ENCODE peak calls at places on chromosomes 6 and 20, in four cellular contexts. X is aorta, U is GM06990, I is hepatocyte. Z is an unnamed sample.

GRCh38 chr6:170266061-170266825 is 24.6 kb downstream of the DLL1 start:
- DNase-seq in X (no peak), U (no peak), I (no peak), Z (no peak)

GRCh38 chr20:1882026-1882425 is 13.2 kb upstream of the SIRPA start:
- DNase-seq in X (no peak), U (no peak), I (no peak), Z (no peak)

GRCh38 chr6:20688710-20689500 is 154.6 kb downstream of the CDKAL1 start:
- DNase-seq in X (no peak), U (no peak), I (no peak), Z (no peak)

GRCh38 chr20:59002874-59003399 is 4.1 kb downstream of the CTSZ start:
- DNase-seq in X (peak; percentile 75), U (no peak), I (no peak), Z (no peak)

GRCh38 chr6:133855599-133855972 is 33.3 kb upstream of the TCF21 start:
- DNase-seq in X (no peak), U (no peak), I (no peak), Z (no peak)

GRCh38 chr6:105892577-105893262 is 193.4 kb upstream of the PRDM1 start:
- DNase-seq in X (no peak), U (peak; percentile 20), I (peak; percentile 20), Z (no peak)

GRCh38 chr6:125818659-125819297 is 28.0 kb downstream of the NCOA7 start:
- DNase-seq in X (no peak), U (no peak), I (peak; percentile 21), Z (no peak)

GRCh38 chr6:63448229-63448628 is 124.1 kb upstream of the LOC128125822 start:
- DNase-seq in X (no peak), U (no peak), I (no peak), Z (no peak)

GRCh38 chr6:15374119-15374518 is 128.2 kb downstream of the JARID2 start:
- DNase-seq in X (no peak), U (no peak), I (no peak), Z (no peak)

GRCh38 chr6:98539669-98540207 is 294.6 kb upstream of the POU3F2 start:
- DNase-seq in X (no peak), U (no peak), I (no peak), Z (no peak)

GRCh38 chr6:2970753-2971419 is 481 bp downstream of the SERPINB6 start:
- DNase-seq in X (peak; percentile 94), U (no peak), I (peak; percentile 75), Z (peak; percentile 34)

GRCh38 chr6:138467901-138468300 is 31.4 kb downstream of the NHSL1 start:
- DNase-seq in X (no peak), U (no peak), I (no peak), Z (no peak)

GRCh38 chr6:138464085-138464484 is 35.2 kb downstream of the NHSL1 start:
- DNase-seq in X (no peak), U (no peak), I (no peak), Z (no peak)

GRCh38 chr6:138468320-138469015 is 30.8 kb downstream of the NHSL1 start:
- DNase-seq in X (no peak), U (no peak), I (no peak), Z (no peak)

GRCh38 chr6:138461647-138462046 is 37.6 kb downstream of the NHSL1 start:
- DNase-seq in X (no peak), U (no peak), I (no peak), Z (no peak)

GRCh38 chr6:138465007-138465645 is 34.2 kb downstream of the NHSL1 start:
- DNase-seq in X (no peak), U (no peak), I (peak; percentile 46), Z (no peak)
- H3K4me3 ChIP-seq in X (no peak overlapping the region), U (no peak overlapping the region), I (no peak overlapping the region), Z (no peak overlapping the region)

GRCh38 chr6:71405416-71405815 is 116.8 kb downstream of the OGFRL1 start:
- DNase-seq in X (no peak), U (no peak), I (no peak), Z (no peak)
- H3K4me3 ChIP-seq in X (no peak overlapping the region), U (no peak overlapping the region), I (no peak overlapping the region), Z (no peak overlapping the region)

GRCh38 chr6:76701610-76702009 is 629.1 kb upstream of the IMPG1 start:
- DNase-seq in X (no peak), U (no peak), I (no peak), Z (no peak)
- H3K4me3 ChIP-seq in X (no peak overlapping the region), U (no peak overlapping the region), I (no peak overlapping the region), Z (no peak overlapping the region)

GRCh38 chr6:40541556-40542174 is 45.5 kb downstream of the LRFN2 start:
- DNase-seq in X (peak; percentile 56), U (no peak), I (no peak), Z (no peak)
- H3K4me3 ChIP-seq in X (no peak overlapping the region), U (no peak overlapping the region), I (no peak overlapping the region), Z (no peak overlapping the region)

GRCh38 chr6:72386324-72386723 is 235.5 kb upstream of the KCNQ5 start:
- DNase-seq in X (no peak), U (no peak), I (no peak), Z (no peak)
- H3K4me3 ChIP-seq in X (no peak overlapping the region), U (no peak overlapping the region), I (no peak overlapping the region), Z (no peak overlapping the region)

DNA sequence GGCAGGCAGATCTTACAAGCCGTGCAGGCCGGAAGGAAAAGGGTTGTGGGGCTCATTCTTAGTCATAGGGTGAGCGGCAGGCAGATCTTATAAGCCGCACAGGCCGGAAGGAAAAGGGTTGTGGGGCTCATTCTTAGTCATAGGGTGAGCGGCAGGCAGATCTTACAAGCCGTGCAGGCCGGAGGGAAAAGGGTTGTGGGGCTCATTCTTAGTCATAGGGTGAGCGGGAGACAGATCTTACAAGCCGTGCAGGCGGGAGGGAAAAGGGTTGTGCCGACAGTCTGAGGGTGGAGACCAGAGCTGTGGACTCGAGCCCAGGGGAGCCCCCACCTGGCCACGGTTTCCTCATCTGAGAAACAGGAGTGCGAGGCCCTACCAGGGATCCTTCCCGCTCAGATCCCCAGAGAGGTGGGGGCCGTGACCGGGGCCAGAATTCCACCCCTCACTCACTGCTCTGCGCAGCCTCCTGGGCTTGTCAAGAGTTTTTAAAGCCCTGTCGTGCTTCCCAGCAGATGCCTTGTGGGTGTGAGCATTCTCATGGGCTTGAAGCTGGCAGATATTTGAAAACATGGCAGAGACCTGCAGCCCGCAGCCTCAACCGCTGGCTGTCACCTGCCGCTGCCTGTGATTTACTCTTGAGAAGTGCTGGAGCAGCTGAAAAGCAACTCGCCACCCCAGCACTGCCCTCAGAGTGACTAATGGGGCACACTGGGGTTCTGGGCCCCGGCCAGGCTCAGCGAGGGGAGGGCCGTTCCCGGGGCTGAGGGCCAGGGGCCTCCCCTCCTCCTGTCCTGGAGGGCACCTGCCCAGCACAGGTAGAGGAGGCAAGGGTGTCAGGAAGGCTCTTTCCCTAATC is 31.9 kb downstream of the NTSR1 start:
- DNase-seq in X (peak; percentile 68), U (peak; percentile 78), I (peak; percentile 51), Z (peak; percentile 70)
- H3K4me3 ChIP-seq in X (no peak overlapping the region), U (no peak overlapping the region), I (no peak overlapping the region), Z (peak overlapping the region; percentile 70)

DNA sequence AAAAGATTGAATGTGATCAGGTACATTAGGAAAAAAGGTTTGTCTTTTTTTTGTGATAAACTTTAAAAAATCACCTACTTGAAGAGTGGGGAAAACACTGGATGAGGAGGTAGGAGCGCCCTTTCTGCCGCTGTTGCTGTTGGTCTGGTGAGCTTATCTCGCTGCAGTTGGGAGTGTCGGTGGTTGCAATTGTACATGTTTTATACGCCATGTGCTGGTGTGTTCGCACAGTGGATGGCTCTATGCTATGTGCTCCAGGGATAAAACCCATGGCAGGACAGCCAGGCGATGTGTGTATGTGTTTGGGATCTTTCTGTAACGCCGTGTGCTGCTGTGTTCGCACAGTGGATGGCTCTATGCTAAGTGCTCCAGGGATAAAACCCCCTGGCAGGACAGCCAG is 1.7 kb downstream of the SLC22A3 start:
- DNase-seq in X (no peak), U (no peak), I (no peak), Z (no peak)
- H3K4me3 ChIP-seq in X (peak overlapping the region; percentile 59), U (no peak overlapping the region), I (peak overlapping the region; percentile 92), Z (no peak overlapping the region)

GRCh38 chr20:32515631-32516101 is 69.5 kb downstream of the NOL4L start:
- DNase-seq in X (no peak), U (no peak), I (no peak), Z (no peak)

GRCh38 chr20:32512047-32512385 is 73.1 kb downstream of the NOL4L start:
- DNase-seq in X (peak; percentile 15), U (no peak), I (no peak), Z (no peak)

GRCh38 chr20:32514760-32515159 is 70.4 kb downstream of the NOL4L start:
- DNase-seq in X (no peak), U (no peak), I (no peak), Z (no peak)

GRCh38 chr20:32511358-32512046 is 73.6 kb downstream of the NOL4L start:
- DNase-seq in X (peak; percentile 42), U (no peak), I (no peak), Z (no peak)

DNA sequence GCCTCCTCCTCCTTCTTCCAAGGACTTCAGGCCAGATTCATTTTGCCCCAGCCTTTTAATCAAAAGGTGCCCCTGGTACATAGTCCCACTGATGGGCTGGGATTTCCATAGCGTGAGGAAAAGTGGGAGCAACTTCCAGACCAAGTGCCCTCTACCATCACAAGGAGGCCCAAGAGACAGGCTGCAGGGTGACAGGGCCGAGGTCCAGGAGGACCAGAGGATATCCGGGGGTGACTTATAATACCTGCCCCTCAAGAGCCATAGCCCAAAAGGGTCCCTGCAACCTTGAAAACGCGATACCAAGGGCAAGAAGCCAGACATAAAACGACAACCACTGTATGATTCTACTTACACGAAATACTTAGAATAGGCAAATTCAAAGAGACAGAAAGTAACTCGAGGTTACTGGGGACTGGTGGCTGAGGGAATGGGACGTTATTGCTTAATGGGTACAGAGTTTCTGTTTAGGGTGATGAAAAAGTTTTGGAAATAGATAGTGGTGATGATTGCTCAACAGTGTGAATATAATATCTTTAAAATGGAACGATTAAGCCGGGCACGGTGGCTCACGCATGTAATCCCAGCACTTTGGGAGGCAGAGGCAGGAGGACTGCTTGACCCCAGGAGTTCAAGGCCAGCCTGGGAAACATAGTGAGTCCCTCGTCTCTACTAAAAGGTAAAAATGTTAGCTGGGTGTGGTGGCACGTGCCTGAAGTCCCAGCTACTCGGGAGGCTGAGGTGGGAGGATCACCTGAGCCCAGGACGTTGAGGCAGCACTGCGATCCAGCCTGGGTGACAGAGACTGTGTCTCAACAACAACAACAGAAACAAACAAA is 71.9 kb downstream of the NOL4L start:
- DNase-seq in X (no peak), U (no peak), I (no peak), Z (no peak)
- H3K4me3 ChIP-seq in X (no peak overlapping the region), U (no peak overlapping the region), I (no peak overlapping the region), Z (peak overlapping the region; percentile 54)